ENCODE peak calls at places on chromosomes 16 and 17, in five cellular contexts. X, A, H, V and O are unnamed samples.

GRCh38 chr16:49183911-49184310 is 97.7 kb downstream of the CBLN1 start:
- DNase-seq in X (no peak), A (no peak), H (peak; percentile 15), V (no peak), O (no peak)

GRCh38 chr16:4529085-4530060 is 9.2 kb downstream of the CDIP1 start:
- DNase-seq in X (no peak), A (no peak), H (no peak), V (no peak), O (no peak)

GRCh38 chr16:2773188-2773968 is 3.7 kb downstream of the ELOB start:
- DNase-seq in X (no peak), A (no peak), H (no peak), V (no peak), O (no peak)

GRCh38 chr17:68697850-68698313 is 96.7 kb upstream of the FAM20A start:
- DNase-seq in X (peak; percentile 35), A (no peak), H (no peak), V (no peak), O (no peak)

GRCh38 chr17:1112875-1113274 is 66.9 kb downstream of the ABR start:
- DNase-seq in X (no peak), A (no peak), H (no peak), V (no peak), O (no peak)

GRCh38 chr16:85899444-85899843 is 482 bp downstream of the IRF8 start:
- DNase-seq in X (no peak), A (no peak), H (no peak), V (no peak), O (no peak)

GRCh38 chr16:59909262-59909661 is 1175.1 kb upstream of the GOT2 start:
- DNase-seq in X (no peak), A (no peak), H (no peak), V (no peak), O (no peak)

GRCh38 chr16:65909310-65910050 is 457.0 kb upstream of the CDH5 start:
- DNase-seq in X (no peak), A (no peak), H (no peak), V (no peak), O (no peak)

GRCh38 chr17:4949321-4950074 is 1.2 kb upstream of the PFN1 start:
- DNase-seq in X (peak; percentile 82), A (peak; percentile 76), H (peak; percentile 87), V (no peak), O (peak; percentile 75)

GRCh38 chr16:2486645-2487516 is 12.0 kb downstream of the TBC1D24 start:
- DNase-seq in X (peak; percentile 65), A (no peak), H (no peak), V (no peak), O (peak; percentile 56)

GRCh38 chr17:30788918-30789317 is 35.6 kb downstream of the CRLF3 start:
- DNase-seq in X (no peak), A (no peak), H (no peak), V (no peak), O (no peak)

GRCh38 chr16:64159986-64160385 is 961.9 kb downstream of the CDH11 start:
- DNase-seq in X (no peak), A (no peak), H (no peak), V (no peak), O (no peak)

GRCh38 chr17:76293106-76293505 is 15.0 kb downstream of the QRICH2 start:
- DNase-seq in X (no peak), A (no peak), H (no peak), V (no peak), O (no peak)

GRCh38 chr16:2702871-2703745 is 16.9 kb downstream of the PRSS27 start:
- DNase-seq in X (peak; percentile 78), A (peak; percentile 62), H (no peak), V (no peak), O (peak; percentile 66)

GRCh38 chr17:14298221-14298994 is 2.5 kb upstream of the HS3ST3B1 start:
- DNase-seq in X (no peak), A (no peak), H (no peak), V (no peak), O (no peak)

GRCh38 chr17:14297161-14297851 is 3.6 kb upstream of the HS3ST3B1 start:
- DNase-seq in X (peak; percentile 40), A (no peak), H (peak; percentile 55), V (no peak), O (peak; percentile 21)

GRCh38 chr17:14301279-14301760 is 439 bp downstream of the HS3ST3B1 start:
- DNase-seq in X (no peak), A (no peak), H (no peak), V (no peak), O (peak; percentile 19)

GRCh38 chr17:14300628-14301278 is at the start of gene HS3ST3B1:
- DNase-seq in X (peak; percentile 99), A (peak; percentile 99), H (peak; percentile 99), V (peak; percentile 61), O (peak; percentile 98)

DNA sequence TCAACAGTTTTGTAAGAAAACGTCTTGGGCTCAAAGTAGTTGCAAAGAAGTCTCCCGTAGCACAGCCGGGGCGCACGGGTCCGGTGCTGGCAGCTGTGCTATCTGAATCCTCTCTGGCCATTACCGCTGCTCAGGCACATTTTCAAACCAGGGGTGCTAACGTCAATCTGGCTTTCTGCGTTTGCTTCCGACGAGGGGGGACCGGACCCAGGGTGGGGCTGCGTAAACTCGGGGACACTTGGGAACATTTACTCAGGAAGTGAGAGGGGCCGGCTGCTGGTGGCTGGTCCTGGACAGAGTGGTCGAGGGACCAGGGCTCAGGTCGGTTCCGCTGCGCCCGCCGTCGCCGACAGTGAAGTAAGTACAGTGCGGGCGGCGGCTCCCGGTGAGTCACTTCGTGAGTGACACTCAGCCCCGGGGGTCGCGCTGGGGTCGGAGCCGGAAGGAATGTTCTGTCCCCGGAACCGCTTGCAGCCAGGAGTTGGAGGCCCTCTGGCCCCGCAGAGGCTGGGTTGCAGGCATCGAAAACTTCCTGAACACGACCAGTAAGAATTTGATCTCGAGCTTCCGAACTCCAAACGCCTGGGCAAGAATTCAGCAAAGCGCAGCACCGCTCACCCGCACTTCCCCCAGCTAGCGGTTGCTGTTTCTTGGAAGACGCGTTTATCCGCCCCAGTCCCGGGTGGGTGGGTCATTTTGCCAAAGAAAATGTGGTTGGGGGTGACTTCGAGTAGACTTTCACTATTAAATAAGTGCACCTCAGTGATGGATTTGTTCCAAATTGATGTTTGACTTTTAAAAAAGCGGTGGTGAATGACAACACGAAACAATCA is 1.4 kb upstream of the HS3ST3B1 start:
- DNase-seq in X (peak; percentile 50), A (no peak), H (no peak), V (no peak), O (no peak)
- H3K27ac ChIP-seq in X (no peak overlapping the region), A (no peak overlapping the region), H (no peak overlapping the region), V (no peak overlapping the region), O (peak overlapping the region; percentile 14)

GRCh38 chr16:75614247-75614897 is 8.7 kb downstream of the ADAT1 start:
- DNase-seq in X (no peak), A (no peak), H (no peak), V (no peak), O (no peak)
- H3K27ac ChIP-seq in X (no peak overlapping the region), A (no peak overlapping the region), H (no peak overlapping the region), V (no peak overlapping the region), O (no peak overlapping the region)

GRCh38 chr16:15616475-15616874 is 26.5 kb downstream of the MARF1 start:
- DNase-seq in X (no peak), A (no peak), H (no peak), V (no peak), O (no peak)

GRCh38 chr16:15616068-15616467 is 26.9 kb downstream of the MARF1 start:
- DNase-seq in X (no peak), A (no peak), H (no peak), V (no peak), O (no peak)

GRCh38 chr16:15621456-15621855 is 21.5 kb downstream of the MARF1 start:
- DNase-seq in X (peak; percentile 40), A (no peak), H (no peak), V (no peak), O (no peak)

GRCh38 chr16:15618392-15618791 is 24.6 kb downstream of the MARF1 start:
- DNase-seq in X (no peak), A (no peak), H (no peak), V (no peak), O (no peak)

DNA sequence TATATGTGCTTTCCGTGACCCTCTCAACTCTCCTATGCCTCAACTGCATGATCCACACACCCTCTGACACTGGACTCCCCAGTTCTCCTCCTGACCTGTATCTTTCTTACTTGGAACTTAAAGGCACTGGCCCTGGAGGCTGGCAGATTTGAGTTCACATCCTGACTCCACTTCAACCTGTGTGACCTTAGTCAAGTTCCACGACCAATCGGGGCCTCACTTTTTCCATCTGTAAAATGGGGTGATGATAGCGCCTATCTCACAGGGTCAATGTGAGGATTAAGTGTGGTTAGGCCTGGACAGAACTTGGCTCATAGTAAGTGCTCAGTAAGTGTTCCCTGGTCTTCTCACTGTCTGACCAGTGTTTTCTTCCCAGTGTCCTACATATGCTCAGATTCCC is 25.1 kb downstream of the MARF1 start:
- DNase-seq in X (no peak), A (no peak), H (no peak), V (no peak), O (no peak)
- H3K27ac ChIP-seq in X (no peak overlapping the region), A (peak overlapping the region; percentile 30), H (no peak overlapping the region), V (no peak overlapping the region), O (no peak overlapping the region)

GRCh38 chr16:15951852-15952251 is 2.4 kb downstream of the ABCC1 start:
- DNase-seq in X (no peak), A (no peak), H (no peak), V (no peak), O (no peak)
- H3K27ac ChIP-seq in X (peak overlapping the region; percentile 63), A (peak overlapping the region; percentile 61), H (no peak overlapping the region), V (no peak overlapping the region), O (peak overlapping the region; percentile 47)

GRCh38 chr17:60577147-60577925 is 22.7 kb upstream of the PPM1D start:
- DNase-seq in X (peak; percentile 37), A (peak; percentile 43), H (no peak), V (peak; percentile 19), O (no peak)
- H3K27ac ChIP-seq in X (peak overlapping the region; percentile 89), A (peak overlapping the region; percentile 79), H (no peak overlapping the region), V (peak overlapping the region; percentile 47), O (peak overlapping the region; percentile 77)

GRCh38 chr17:43014020-43014615 is 7.5 kb downstream of the IFI35 start:
- DNase-seq in X (no peak), A (peak; percentile 32), H (no peak), V (no peak), O (no peak)

GRCh38 chr17:43016216-43016615 is 6.0 kb downstream of the VAT1 start:
- DNase-seq in X (no peak), A (no peak), H (no peak), V (no peak), O (no peak)

GRCh38 chr17:43015579-43015978 is 6.6 kb downstream of the VAT1 start:
- DNase-seq in X (peak; percentile 91), A (peak; percentile 83), H (no peak), V (no peak), O (peak; percentile 72)

GRCh38 chr17:43013296-43013695 is 6.7 kb downstream of the IFI35 start:
- DNase-seq in X (no peak), A (no peak), H (no peak), V (no peak), O (no peak)

GRCh38 chr17:43014946-43015519 is 7.2 kb downstream of the VAT1 start:
- DNase-seq in X (no peak), A (no peak), H (no peak), V (no peak), O (no peak)
- H3K27ac ChIP-seq in X (peak overlapping the region; percentile 52), A (peak overlapping the region; percentile 82), H (no peak overlapping the region), V (peak overlapping the region; percentile 21), O (peak overlapping the region; percentile 86)

GRCh38 chr16:15963307-15963910 is 14.0 kb downstream of the ABCC1 start:
- DNase-seq in X (no peak), A (no peak), H (no peak), V (no peak), O (no peak)
- H3K27ac ChIP-seq in X (no peak overlapping the region), A (peak overlapping the region; percentile 50), H (no peak overlapping the region), V (no peak overlapping the region), O (peak overlapping the region; percentile 1)

GRCh38 chr17:82594571-82594970 is 53.7 kb downstream of the WDR45B start:
- DNase-seq in X (no peak), A (no peak), H (no peak), V (no peak), O (no peak)
- H3K27ac ChIP-seq in X (no peak overlapping the region), A (no peak overlapping the region), H (no peak overlapping the region), V (no peak overlapping the region), O (no peak overlapping the region)

GRCh38 chr17:60354223-60354622 is 37.7 kb downstream of the USP32 start:
- DNase-seq in X (no peak), A (no peak), H (no peak), V (no peak), O (no peak)
- H3K27ac ChIP-seq in X (no peak overlapping the region), A (no peak overlapping the region), H (no peak overlapping the region), V (no peak overlapping the region), O (no peak overlapping the region)